ENCODE peak calls at places on chromosome 19, in nine cellular contexts. M, S, Q, Z, A, G, P, T and E are unnamed samples. For H3K9me3 and H3K4me1, the result is how much of the 10 kb centered on the place peaks cover.

GRCh38 chr19:45472557-45473365 is 5.0 kb downstream of the FOSB start:
- DNase-seq in M (peak), S (no peak), Q (peak), Z (no peak), A (no peak), G (no peak), P (no peak), T (no peak), E (no peak)

GRCh38 chr19:50258918-50259372 is 55.5 kb downstream of the MYH14 start:
- DNase-seq in M (no peak), S (no peak), Q (no peak), Z (no peak), A (no peak), G (no peak), P (no peak), T (no peak), E (no peak)

GRCh38 chr19:16801599-16801998 is 27.6 kb upstream of the SIN3B start:
- DNase-seq in M (no peak), S (no peak), Q (peak), Z (no peak), A (peak), G (peak), P (no peak), T (no peak), E (peak)

GRCh38 chr19:11018179-11018578 is 57.3 kb downstream of the SMARCA4 start:
- DNase-seq in M (no peak), S (no peak), Q (no peak), Z (no peak), A (no peak), G (no peak), P (no peak), T (no peak), E (peak)

GRCh38 chr19:13006431-13007281 is 11.4 kb downstream of the NFIX start:
- DNase-seq in M (no peak), S (no peak), Q (no peak), Z (no peak), A (no peak), G (no peak), P (no peak), T (no peak), E (no peak)

GRCh38 chr19:7515091-7515470 is 822 bp upstream of the ZNF358 start:
- DNase-seq in M (no peak), S (no peak), Q (peak), Z (no peak), A (peak), G (peak), P (no peak), T (no peak), E (no peak)

GRCh38 chr19:40744554-40745401 is 5.5 kb downstream of the ACTMAP start:
- DNase-seq in M (no peak), S (no peak), Q (peak), Z (no peak), A (no peak), G (no peak), P (no peak), T (no peak), E (no peak)

GRCh38 chr19:13156968-13157882 is 7.0 kb downstream of the IER2 start:
- DNase-seq in M (peak), S (no peak), Q (peak), Z (no peak), A (no peak), G (no peak), P (no peak), T (no peak), E (no peak)

GRCh38 chr19:44948763-44949374 is 3.0 kb downstream of the APOC2 start:
- DNase-seq in M (no peak), S (no peak), Q (no peak), Z (no peak), A (no peak), G (no peak), P (no peak), T (no peak), E (no peak)

GRCh38 chr19:47280183-47280797 is 5.6 kb downstream of the INAFM1 start:
- DNase-seq in M (peak), S (peak), Q (peak), Z (peak), A (no peak), G (no peak), P (no peak), T (no peak), E (no peak)

GRCh38 chr19:37719927-37720265 is 335 bp upstream of the ZNF607 start:
- DNase-seq in M (no peak), S (no peak), Q (no peak), Z (no peak), A (no peak), G (no peak), P (no peak), T (no peak), E (no peak)

GRCh38 chr19:10815969-10816635 is 19.9 kb downstream of the TMED1 start:
- DNase-seq in M (no peak), S (no peak), Q (peak), Z (no peak), A (no peak), G (peak), P (no peak), T (no peak), E (no peak)

GRCh38 chr19:3365447-3366103 is 808 bp upstream of the NFIC start:
- DNase-seq in M (no peak), S (no peak), Q (peak), Z (no peak), A (no peak), G (peak), P (peak), T (peak), E (peak)

GRCh38 chr19:3479177-3479818 is 1.0 kb downstream of the SMIM24 start:
- DNase-seq in M (peak), S (peak), Q (peak), Z (peak), A (no peak), G (no peak), P (peak), T (no peak), E (no peak)

GRCh38 chr19:28956971-28957370 is 256.0 kb downstream of the UQCRFS1 start:
- DNase-seq in M (no peak), S (no peak), Q (no peak), Z (no peak), A (no peak), G (no peak), P (no peak), T (no peak), E (no peak)

GRCh38 chr19:7870571-7871279 is 3.5 kb downstream of the PRR36 start:
- DNase-seq in M (peak), S (peak), Q (no peak), Z (peak), A (peak), G (no peak), P (peak), T (no peak), E (no peak)

GRCh38 chr19:1064661-1065605 is 2.0 kb upstream of the ARHGAP45 start:
- DNase-seq in M (peak), S (peak), Q (peak), Z (peak), A (peak), G (peak), P (peak), T (no peak), E (peak)

GRCh38 chr19:20928371-20928770 is 5.3 kb downstream of the ZNF85 start:
- DNase-seq in M (no peak), S (no peak), Q (peak), Z (no peak), A (peak), G (peak), P (no peak), T (no peak), E (peak)

GRCh38 chr19:18156268-18156667 is 3.3 kb downstream of the PIK3R2 start:
- DNase-seq in M (no peak), S (no peak), Q (no peak), Z (no peak), A (no peak), G (no peak), P (no peak), T (no peak), E (no peak)

GRCh38 chr19:19558636-19559035 is 20.6 kb downstream of the CILP2 start:
- DNase-seq in M (no peak), S (no peak), Q (no peak), Z (no peak), A (no peak), G (no peak), P (no peak), T (no peak), E (no peak)

GRCh38 chr19:44451687-44452086 is 3.4 kb upstream of the ZNF229 start:
- DNase-seq in M (no peak), S (no peak), Q (no peak), Z (no peak), A (no peak), G (no peak), P (no peak), T (no peak), E (no peak)

GRCh38 chr19:31992750-31993149 is 352.7 kb upstream of the ZNF507 start:
- DNase-seq in M (no peak), S (no peak), Q (no peak), Z (no peak), A (no peak), G (no peak), P (no peak), T (no peak), E (no peak)

GRCh38 chr19:46040952-46041500 is at the start of gene IGFL4:
- DNase-seq in M (no peak), S (no peak), Q (no peak), Z (no peak), A (peak), G (no peak), P (no peak), T (no peak), E (peak)

GRCh38 chr19:30003862-30004261 is 61.8 kb downstream of the URI1 start:
- DNase-seq in M (no peak), S (no peak), Q (no peak), Z (no peak), A (no peak), G (no peak), P (no peak), T (no peak), E (no peak)

GRCh38 chr19:52492201-52492960 is 35.1 kb upstream of the ZNF808 start:
- DNase-seq in M (peak), S (peak), Q (no peak), Z (no peak), A (no peak), G (no peak), P (no peak), T (no peak), E (no peak)
- H3K9me3 ChIP-seq in M (under half), S (under half), Q (under half), Z (under half), A (under half), G (under half), P (under half), T (under half), E (under half)

GRCh38 chr19:54204767-54205468 is 4.3 kb downstream of the RPS9 start:
- DNase-seq in M (no peak), S (no peak), Q (no peak), Z (no peak), A (no peak), G (no peak), P (no peak), T (no peak), E (no peak)
- H3K4me1 ChIP-seq in M (half or more), S (half or more), Q (half or more), Z (under half), A (under half), G (under half), P (under half), T (half or more), E (half or more)

DNA sequence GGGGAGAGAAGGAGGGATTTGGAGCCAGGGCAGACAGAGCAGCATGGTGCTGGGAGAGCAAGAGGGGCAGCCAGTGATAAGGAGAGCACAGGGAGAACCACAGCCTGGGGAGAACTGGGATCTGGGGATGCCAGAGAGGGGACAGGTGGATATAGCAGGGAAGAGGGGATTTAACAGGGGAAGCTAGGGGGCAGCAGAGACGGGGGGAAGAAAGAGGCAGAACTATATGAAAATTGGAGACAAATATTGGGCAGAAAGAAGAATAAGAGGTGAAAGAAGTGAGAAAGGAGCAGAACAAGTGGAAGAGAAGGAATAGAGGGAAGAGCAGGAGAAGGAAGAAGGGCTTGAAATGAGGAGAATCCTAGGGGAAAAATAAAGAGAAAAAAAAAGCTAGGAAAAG is 6.5 kb upstream of the ZNF528 start:
- DNase-seq in M (no peak), S (no peak), Q (no peak), Z (no peak), A (no peak), G (no peak), P (no peak), T (no peak), E (no peak)
- H3K9me3 ChIP-seq in M (under half), S (under half), Q (half or more), Z (under half), A (under half), G (under half), P (under half), T (under half), E (under half)

GRCh38 chr19:35225951-35226350 is 2.6 kb downstream of the FAM187B start:
- DNase-seq in M (no peak), S (no peak), Q (no peak), Z (no peak), A (no peak), G (no peak), P (no peak), T (no peak), E (no peak)

GRCh38 chr19:35224681-35225604 is 3.6 kb downstream of the FAM187B start:
- DNase-seq in M (no peak), S (no peak), Q (no peak), Z (no peak), A (no peak), G (no peak), P (no peak), T (no peak), E (no peak)

GRCh38 chr19:35223084-35223790 is 5.3 kb downstream of the FAM187B start:
- DNase-seq in M (no peak), S (no peak), Q (no peak), Z (no peak), A (no peak), G (no peak), P (no peak), T (no peak), E (no peak)

GRCh38 chr19:35222373-35223005 is 6.0 kb downstream of the FAM187B start:
- DNase-seq in M (no peak), S (no peak), Q (no peak), Z (no peak), A (no peak), G (no peak), P (no peak), T (no peak), E (no peak)

DNA sequence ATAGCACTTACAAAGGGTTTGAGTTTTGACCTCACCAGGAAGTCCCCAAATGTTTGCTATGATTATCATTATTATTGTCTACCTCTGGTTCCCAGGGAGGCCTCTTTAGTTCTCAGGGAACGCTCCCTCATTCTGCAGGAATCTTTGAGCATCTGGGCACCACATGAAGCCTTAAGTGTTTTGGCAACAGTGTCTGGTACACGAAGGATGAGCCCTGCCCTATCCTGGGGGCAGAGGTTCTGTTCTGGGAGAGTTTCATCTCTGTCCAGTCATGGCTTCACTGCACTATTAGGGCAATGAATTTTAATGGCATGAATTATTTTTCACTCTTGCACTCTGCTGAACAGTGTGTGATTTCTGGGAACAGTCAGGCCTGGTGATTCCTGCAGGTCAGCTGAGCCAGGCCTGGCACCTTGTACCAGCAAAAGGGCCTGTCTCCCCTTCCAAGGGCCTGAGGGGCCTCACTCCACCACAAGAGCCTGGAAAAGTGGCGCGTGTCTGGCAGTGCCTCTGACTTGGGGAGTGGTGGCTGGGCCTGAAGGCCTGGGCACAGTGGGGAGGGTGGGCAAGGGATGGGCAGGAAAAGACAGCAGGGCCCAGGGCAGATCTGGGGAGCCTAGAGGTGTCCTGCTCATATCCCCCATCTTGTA is 4.6 kb downstream of the FAM187B start:
- DNase-seq in M (no peak), S (no peak), Q (peak), Z (no peak), A (no peak), G (no peak), P (no peak), T (no peak), E (no peak)
- H3K4me1 ChIP-seq in M (under half), S (under half), Q (under half), Z (under half), A (under half), G (under half), P (under half), T (under half), E (under half)

GRCh38 chr19:57754091-57754673 is 7.6 kb downstream of the ZNF776 start:
- DNase-seq in M (no peak), S (no peak), Q (no peak), Z (no peak), A (no peak), G (no peak), P (no peak), T (no peak), E (no peak)

GRCh38 chr19:57755031-57755430 is 8.4 kb downstream of the ZNF776 start:
- DNase-seq in M (no peak), S (no peak), Q (no peak), Z (no peak), A (no peak), G (no peak), P (no peak), T (no peak), E (no peak)

GRCh38 chr19:57759096-57759495 is 10.4 kb upstream of the ZNF586 start:
- DNase-seq in M (no peak), S (no peak), Q (no peak), Z (no peak), A (no peak), G (no peak), P (no peak), T (no peak), E (no peak)

DNA sequence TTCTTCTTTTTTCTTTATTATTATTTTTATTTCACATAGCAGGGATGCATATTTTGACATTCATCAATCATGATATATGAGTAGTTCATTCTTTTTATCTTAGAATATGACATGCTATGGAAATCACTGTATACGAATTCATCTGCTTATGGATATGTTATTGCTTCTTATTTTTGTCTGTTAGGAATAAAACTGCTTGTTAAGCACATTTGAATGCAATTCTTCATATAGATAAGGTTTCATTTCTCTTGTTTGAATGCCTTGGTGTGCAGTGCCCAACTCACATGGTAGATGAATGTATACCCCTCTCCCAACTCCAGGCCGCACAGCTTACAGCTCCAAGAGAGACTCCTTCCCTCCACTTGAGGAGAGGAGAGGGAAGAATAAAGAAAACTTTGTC is 11.3 kb downstream of the ZNF776 start:
- DNase-seq in M (no peak), S (no peak), Q (no peak), Z (no peak), A (no peak), G (no peak), P (no peak), T (no peak), E (no peak)
- H3K9me3 ChIP-seq in M (half or more), S (under half), Q (under half), Z (under half), A (under half), G (under half), P (under half), T (under half), E (under half)

GRCh38 chr19:39155114-39155700 is 29.6 kb downstream of the PAK4 start:
- DNase-seq in M (no peak), S (no peak), Q (no peak), Z (no peak), A (no peak), G (no peak), P (no peak), T (no peak), E (no peak)
- H3K4me1 ChIP-seq in M (under half), S (under half), Q (under half), Z (under half), A (under half), G (under half), P (under half), T (under half), E (under half)

GRCh38 chr19:14446336-14447036 is 13.4 kb downstream of the PKN1 start:
- DNase-seq in M (no peak), S (no peak), Q (no peak), Z (no peak), A (no peak), G (no peak), P (no peak), T (no peak), E (no peak)

GRCh38 chr19:14450168-14450874 is 17.2 kb downstream of the PKN1 start:
- DNase-seq in M (peak), S (peak), Q (peak), Z (peak), A (no peak), G (no peak), P (peak), T (peak), E (no peak)

GRCh38 chr19:14443632-14444216 is 10.6 kb downstream of the PKN1 start:
- DNase-seq in M (no peak), S (no peak), Q (no peak), Z (no peak), A (no peak), G (no peak), P (no peak), T (no peak), E (no peak)

GRCh38 chr19:14450876-14451275 is 17.8 kb downstream of the PKN1 start:
- DNase-seq in M (no peak), S (no peak), Q (no peak), Z (no peak), A (no peak), G (no peak), P (no peak), T (no peak), E (no peak)

DNA sequence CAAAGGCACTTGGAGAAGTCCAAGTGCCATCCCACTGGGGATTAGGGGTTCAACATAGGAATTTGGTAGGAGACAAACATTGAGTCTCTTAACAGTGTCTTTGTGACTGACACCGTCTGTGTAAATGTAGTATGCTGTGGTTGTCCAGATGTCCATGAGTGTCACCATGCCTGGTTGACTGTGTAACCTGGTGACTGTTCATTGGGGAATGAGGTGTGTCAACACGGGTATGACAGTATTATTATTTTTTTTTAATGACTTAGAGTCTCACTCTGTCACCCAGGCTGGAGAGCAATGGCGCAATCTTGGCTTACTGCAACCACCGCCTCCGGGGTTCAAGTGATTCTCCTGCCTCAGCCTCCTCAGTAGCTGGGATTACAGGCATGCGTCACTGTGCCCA is 16.2 kb downstream of the PKN1 start:
- DNase-seq in M (no peak), S (no peak), Q (no peak), Z (no peak), A (no peak), G (no peak), P (no peak), T (no peak), E (no peak)
- H3K9me3 ChIP-seq in M (under half), S (under half), Q (under half), Z (under half), A (under half), G (under half), P (under half), T (under half), E (under half)

DNA sequence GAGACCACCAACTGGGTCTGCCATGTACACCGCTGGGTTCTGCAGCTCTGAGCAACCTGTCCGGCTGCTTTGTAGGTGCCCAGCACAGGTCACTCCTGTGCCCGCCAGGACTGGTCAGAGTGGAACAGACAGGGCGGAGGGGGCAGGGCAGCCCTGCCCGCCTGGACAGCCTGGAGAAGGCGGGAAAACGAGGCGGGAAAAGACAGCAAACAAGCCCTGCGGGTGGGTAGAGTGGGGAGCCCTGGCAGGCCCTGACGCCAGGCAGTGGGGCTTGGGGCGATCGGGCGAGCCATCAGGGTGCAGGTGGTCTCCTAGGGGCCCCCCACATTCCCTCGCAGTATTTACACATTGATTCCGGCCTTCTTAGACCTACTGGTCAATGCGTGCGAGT is 525 bp upstream of the UHRF1 start:
- DNase-seq in M (no peak), S (no peak), Q (no peak), Z (no peak), A (no peak), G (no peak), P (no peak), T (no peak), E (no peak)
- H3K4me1 ChIP-seq in M (half or more), S (under half), Q (under half), Z (under half), A (under half), G (under half), P (under half), T (under half), E (under half)

GRCh38 chr19:52069653-52070052 is 21.0 kb upstream of the ZNF432 start:
- DNase-seq in M (no peak), S (no peak), Q (no peak), Z (no peak), A (no peak), G (no peak), P (no peak), T (no peak), E (no peak)
- H3K9me3 ChIP-seq in M (half or more), S (half or more), Q (half or more), Z (under half), A (under half), G (half or more), P (under half), T (under half), E (half or more)